ENCODE peak calls at places on chromosomes 12 and 14, in six cellular contexts. One of them, this sample, is unnamed.

GRCh38 chr12:132545955-132546354 is 56.0 kb downstream of the FBRSL1 start:
- DNase-seq in trophoblast cell: no peak
- DNase-seq in mesenchymal stem cell: no peak
- DNase-seq in IMR-90: no peak
- DNase-seq in H9: no peak
- DNase-seq in neuronal stem cell: no peak
- DNase-seq in this sample: no peak

GRCh38 chr14:83491091-83491490 is 1957.4 kb upstream of the SEL1L start:
- DNase-seq in trophoblast cell: no peak
- DNase-seq in mesenchymal stem cell: no peak
- DNase-seq in IMR-90: no peak
- DNase-seq in H9: no peak
- DNase-seq in neuronal stem cell: no peak
- DNase-seq in this sample: peak

GRCh38 chr12:91381309-91381804 is 198.7 kb upstream of the DCN start:
- DNase-seq in trophoblast cell: no peak
- DNase-seq in mesenchymal stem cell: peak
- DNase-seq in IMR-90: peak
- DNase-seq in H9: peak
- DNase-seq in neuronal stem cell: peak
- DNase-seq in this sample: peak

GRCh38 chr14:64800000-64800399 is 79.7 kb downstream of the SPTB start:
- DNase-seq in trophoblast cell: no peak
- DNase-seq in mesenchymal stem cell: peak
- DNase-seq in IMR-90: peak
- DNase-seq in H9: peak
- DNase-seq in neuronal stem cell: no peak
- DNase-seq in this sample: peak

GRCh38 chr12:2412305-2412643 is 359.5 kb downstream of the CACNA1C start:
- DNase-seq in trophoblast cell: no peak
- DNase-seq in mesenchymal stem cell: no peak
- DNase-seq in IMR-90: no peak
- DNase-seq in H9: no peak
- DNase-seq in neuronal stem cell: no peak
- DNase-seq in this sample: peak

GRCh38 chr14:22112004-22112403 is 438.4 kb upstream of the OR4E1 start:
- DNase-seq in trophoblast cell: no peak
- DNase-seq in mesenchymal stem cell: no peak
- DNase-seq in IMR-90: no peak
- DNase-seq in H9: no peak
- DNase-seq in neuronal stem cell: no peak
- DNase-seq in this sample: peak

GRCh38 chr12:49538740-49539403 is at the start of gene KCNH3:
- DNase-seq in trophoblast cell: no peak
- DNase-seq in mesenchymal stem cell: peak
- DNase-seq in IMR-90: peak
- DNase-seq in H9: peak
- DNase-seq in neuronal stem cell: peak
- DNase-seq in this sample: peak

GRCh38 chr12:122902854-122903703 is 7.2 kb upstream of the VPS37B start:
- DNase-seq in trophoblast cell: no peak
- DNase-seq in mesenchymal stem cell: no peak
- DNase-seq in IMR-90: no peak
- DNase-seq in H9: no peak
- DNase-seq in neuronal stem cell: no peak
- DNase-seq in this sample: no peak

GRCh38 chr14:79514700-79515099 is 696.6 kb downstream of the DIO2 start:
- DNase-seq in trophoblast cell: no peak
- DNase-seq in mesenchymal stem cell: peak
- DNase-seq in IMR-90: peak
- DNase-seq in H9: no peak
- DNase-seq in neuronal stem cell: no peak
- DNase-seq in this sample: peak

GRCh38 chr14:94572637-94573303 is 8.5 kb upstream of the SERPINA5 start:
- DNase-seq in trophoblast cell: no peak
- DNase-seq in mesenchymal stem cell: no peak
- DNase-seq in IMR-90: no peak
- DNase-seq in H9: no peak
- DNase-seq in neuronal stem cell: no peak
- DNase-seq in this sample: no peak

GRCh38 chr14:33218030-33218429 is 279.4 kb downstream of the NPAS3 start:
- DNase-seq in trophoblast cell: no peak
- DNase-seq in mesenchymal stem cell: no peak
- DNase-seq in IMR-90: no peak
- DNase-seq in H9: no peak
- DNase-seq in neuronal stem cell: no peak
- DNase-seq in this sample: no peak

GRCh38 chr14:58560208-58560607 is 77.6 kb upstream of the DACT1 start:
- DNase-seq in trophoblast cell: no peak
- DNase-seq in mesenchymal stem cell: peak
- DNase-seq in IMR-90: peak
- DNase-seq in H9: no peak
- DNase-seq in neuronal stem cell: no peak
- DNase-seq in this sample: no peak

GRCh38 chr12:56153291-56154065 is 1.1 kb downstream of the MYL6B start:
- DNase-seq in trophoblast cell: no peak
- DNase-seq in mesenchymal stem cell: no peak
- DNase-seq in IMR-90: no peak
- DNase-seq in H9: no peak
- DNase-seq in neuronal stem cell: no peak
- DNase-seq in this sample: no peak

GRCh38 chr14:53779301-53779700 is 177.3 kb downstream of the BMP4 start:
- DNase-seq in trophoblast cell: no peak
- DNase-seq in mesenchymal stem cell: no peak
- DNase-seq in IMR-90: no peak
- DNase-seq in H9: no peak
- DNase-seq in neuronal stem cell: no peak
- DNase-seq in this sample: no peak

GRCh38 chr14:31106768-31107167 is 80.6 kb upstream of the STRN3 start:
- DNase-seq in trophoblast cell: no peak
- DNase-seq in mesenchymal stem cell: no peak
- DNase-seq in IMR-90: peak
- DNase-seq in H9: no peak
- DNase-seq in neuronal stem cell: no peak
- DNase-seq in this sample: no peak

GRCh38 chr12:45674181-45674580 is 55.3 kb upstream of the ARID2 start:
- DNase-seq in trophoblast cell: no peak
- DNase-seq in mesenchymal stem cell: no peak
- DNase-seq in IMR-90: peak
- DNase-seq in H9: no peak
- DNase-seq in neuronal stem cell: no peak
- DNase-seq in this sample: no peak

GRCh38 chr12:124853781-124854636 is 9.7 kb downstream of the SCARB1 start:
- DNase-seq in trophoblast cell: peak
- DNase-seq in mesenchymal stem cell: no peak
- DNase-seq in IMR-90: no peak
- DNase-seq in H9: no peak
- DNase-seq in neuronal stem cell: no peak
- DNase-seq in this sample: no peak

GRCh38 chr12:58509116-58509885 is 411.0 kb downstream of the LRIG3 start:
- DNase-seq in trophoblast cell: no peak
- DNase-seq in mesenchymal stem cell: peak
- DNase-seq in IMR-90: peak
- DNase-seq in H9: no peak
- DNase-seq in neuronal stem cell: no peak
- DNase-seq in this sample: no peak

GRCh38 chr14:101072070-101072469 is 168.5 kb upstream of the RTL1 start:
- DNase-seq in trophoblast cell: no peak
- DNase-seq in mesenchymal stem cell: no peak
- DNase-seq in IMR-90: no peak
- DNase-seq in H9: peak
- DNase-seq in neuronal stem cell: no peak
- DNase-seq in this sample: no peak

GRCh38 chr12:572532-572899 is 90.7 kb downstream of the NINJ2 start:
- DNase-seq in trophoblast cell: no peak
- DNase-seq in mesenchymal stem cell: peak
- DNase-seq in IMR-90: peak
- DNase-seq in H9: no peak
- DNase-seq in neuronal stem cell: no peak
- DNase-seq in this sample: no peak

GRCh38 chr12:123912415-123913385 is 59.9 kb downstream of the CCDC92 start:
- DNase-seq in trophoblast cell: no peak
- DNase-seq in mesenchymal stem cell: peak
- DNase-seq in IMR-90: no peak
- DNase-seq in H9: no peak
- DNase-seq in neuronal stem cell: no peak
- DNase-seq in this sample: peak

DNA sequence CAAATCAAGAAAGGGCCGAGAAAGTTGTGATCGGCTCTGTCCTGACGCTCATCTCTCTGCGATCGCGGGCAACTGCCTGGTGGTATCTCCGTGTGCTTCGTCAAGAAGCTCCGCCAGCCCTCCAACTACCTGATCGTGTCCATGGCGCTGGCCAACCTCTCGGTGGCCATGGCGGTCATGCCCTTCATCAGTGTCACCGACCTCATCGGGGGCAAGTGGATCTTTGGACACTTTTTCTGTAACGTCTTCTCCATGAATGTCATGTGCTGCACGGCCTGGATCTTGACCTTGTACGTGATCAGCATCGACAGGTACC is 1.6 kb upstream of the HEBP1 start:
- DNase-seq in trophoblast cell: no peak
- DNase-seq in mesenchymal stem cell: no peak
- DNase-seq in IMR-90: no peak
- DNase-seq in H9: no peak
- DNase-seq in neuronal stem cell: no peak
- DNase-seq in this sample: peak
- H2BK120ac ChIP-seq in trophoblast cell: peak
- H2BK120ac ChIP-seq in mesenchymal stem cell: peak
- H2BK120ac ChIP-seq in IMR-90: peak
- H2BK120ac ChIP-seq in H9: no peak
- H2BK120ac ChIP-seq in neuronal stem cell: no peak
- H2BK120ac ChIP-seq in this sample: no peak

DNA sequence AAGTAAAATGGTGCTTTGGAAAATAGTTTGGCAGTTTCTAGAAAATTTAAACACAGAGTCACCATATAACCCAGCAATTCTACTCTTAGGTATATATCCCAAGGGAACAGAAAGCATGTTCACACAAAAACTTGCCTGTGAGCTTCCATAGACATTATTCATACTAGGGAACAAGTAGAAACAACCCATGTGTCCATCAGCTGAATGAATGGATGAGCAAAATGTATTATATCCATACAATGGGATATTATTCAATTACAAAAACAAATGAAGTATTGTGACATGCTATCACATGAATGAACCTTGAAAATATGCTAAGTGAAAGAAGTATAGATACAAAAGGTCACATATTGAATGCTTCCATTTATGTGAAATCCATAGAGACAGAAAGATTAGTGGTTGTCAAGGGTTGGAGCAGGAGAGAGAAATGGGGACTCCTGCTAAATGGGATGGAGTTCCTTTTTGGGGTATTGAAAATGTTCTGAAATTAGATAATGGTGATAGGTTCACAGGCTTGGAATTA is 7.9 kb downstream of the SLC10A1 start:
- DNase-seq in trophoblast cell: no peak
- DNase-seq in mesenchymal stem cell: no peak
- DNase-seq in IMR-90: no peak
- DNase-seq in H9: no peak
- DNase-seq in neuronal stem cell: no peak
- DNase-seq in this sample: no peak
- H3K4me2 ChIP-seq in trophoblast cell: no peak
- H3K4me2 ChIP-seq in mesenchymal stem cell: no peak
- H3K4me2 ChIP-seq in IMR-90: no peak
- H3K4me2 ChIP-seq in H9: no peak
- H3K4me2 ChIP-seq in neuronal stem cell: no peak
- H3K4me2 ChIP-seq in this sample: no peak

GRCh38 chr12:27192118-27192802 is 51.8 kb upstream of the STK38L start:
- DNase-seq in trophoblast cell: no peak
- DNase-seq in mesenchymal stem cell: no peak
- DNase-seq in IMR-90: no peak
- DNase-seq in H9: no peak
- DNase-seq in neuronal stem cell: no peak
- DNase-seq in this sample: no peak

GRCh38 chr12:27193106-27193505 is 51.0 kb upstream of the STK38L start:
- DNase-seq in trophoblast cell: no peak
- DNase-seq in mesenchymal stem cell: peak
- DNase-seq in IMR-90: peak
- DNase-seq in H9: no peak
- DNase-seq in neuronal stem cell: no peak
- DNase-seq in this sample: no peak

GRCh38 chr12:27193854-27194544 is 50.1 kb upstream of the STK38L start:
- DNase-seq in trophoblast cell: no peak
- DNase-seq in mesenchymal stem cell: peak
- DNase-seq in IMR-90: peak
- DNase-seq in H9: no peak
- DNase-seq in neuronal stem cell: no peak
- DNase-seq in this sample: peak

GRCh38 chr12:27190761-27191160 is 53.3 kb upstream of the STK38L start:
- DNase-seq in trophoblast cell: no peak
- DNase-seq in mesenchymal stem cell: peak
- DNase-seq in IMR-90: peak
- DNase-seq in H9: no peak
- DNase-seq in neuronal stem cell: no peak
- DNase-seq in this sample: no peak

DNA sequence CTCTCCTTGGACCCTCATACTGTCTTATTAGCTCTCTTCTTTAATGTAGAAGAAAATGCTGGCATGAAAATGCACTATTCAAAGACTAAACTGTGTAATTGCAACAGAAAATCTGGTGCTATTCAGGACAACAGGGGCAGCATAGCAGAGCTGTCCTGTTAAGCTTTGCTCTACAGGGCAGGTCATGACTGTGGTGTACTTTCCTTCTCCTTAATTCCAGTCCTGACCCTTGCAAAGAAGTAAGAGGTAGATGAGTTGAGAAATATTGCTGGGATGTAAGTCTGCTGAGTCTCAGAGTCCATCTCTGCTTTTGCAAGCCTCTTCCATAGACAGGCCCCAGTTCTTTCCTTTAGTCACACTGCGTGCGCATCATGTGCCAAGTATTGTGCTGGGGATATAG is 52.6 kb upstream of the STK38L start:
- DNase-seq in trophoblast cell: no peak
- DNase-seq in mesenchymal stem cell: peak
- DNase-seq in IMR-90: no peak
- DNase-seq in H9: no peak
- DNase-seq in neuronal stem cell: no peak
- DNase-seq in this sample: no peak
- H3K27ac ChIP-seq in trophoblast cell: no peak
- H3K27ac ChIP-seq in mesenchymal stem cell: no peak
- H3K27ac ChIP-seq in IMR-90: no peak
- H3K27ac ChIP-seq in H9: no peak
- H3K27ac ChIP-seq in neuronal stem cell: no peak
- H3K27ac ChIP-seq in this sample: no peak

GRCh38 chr14:89615421-89615820 is 198.4 kb upstream of the FOXN3 start:
- DNase-seq in trophoblast cell: no peak
- DNase-seq in mesenchymal stem cell: no peak
- DNase-seq in IMR-90: no peak
- DNase-seq in H9: no peak
- DNase-seq in neuronal stem cell: no peak
- DNase-seq in this sample: peak

GRCh38 chr14:89617142-89617460 is 200.1 kb upstream of the FOXN3 start:
- DNase-seq in trophoblast cell: no peak
- DNase-seq in mesenchymal stem cell: no peak
- DNase-seq in IMR-90: no peak
- DNase-seq in H9: no peak
- DNase-seq in neuronal stem cell: no peak
- DNase-seq in this sample: no peak

GRCh38 chr14:89616425-89617141 is 199.6 kb upstream of the FOXN3 start:
- DNase-seq in trophoblast cell: no peak
- DNase-seq in mesenchymal stem cell: peak
- DNase-seq in IMR-90: peak
- DNase-seq in H9: no peak
- DNase-seq in neuronal stem cell: no peak
- DNase-seq in this sample: peak

GRCh38 chr14:89613260-89614008 is 196.4 kb upstream of the FOXN3 start:
- DNase-seq in trophoblast cell: no peak
- DNase-seq in mesenchymal stem cell: no peak
- DNase-seq in IMR-90: no peak
- DNase-seq in H9: no peak
- DNase-seq in neuronal stem cell: no peak
- DNase-seq in this sample: no peak

GRCh38 chr14:89614009-89614691 is 197.1 kb upstream of the FOXN3 start:
- DNase-seq in trophoblast cell: no peak
- DNase-seq in mesenchymal stem cell: no peak
- DNase-seq in IMR-90: no peak
- DNase-seq in H9: no peak
- DNase-seq in neuronal stem cell: no peak
- DNase-seq in this sample: no peak
- H2BK120ac ChIP-seq in trophoblast cell: no peak
- H2BK120ac ChIP-seq in mesenchymal stem cell: no peak
- H2BK120ac ChIP-seq in IMR-90: no peak
- H2BK120ac ChIP-seq in H9: no peak
- H2BK120ac ChIP-seq in neuronal stem cell: no peak
- H2BK120ac ChIP-seq in this sample: no peak